ENCODE peak calls at places on chromosome 15, in five cellular contexts. One of them, this sample, is unnamed.

GRCh38 chr15:45372032-45372995 is 6.0 kb downstream of the GATM start:
- DNase-seq in H9: no peak
- DNase-seq in IMR-90: no peak
- DNase-seq in neuronal stem cell: no peak
- DNase-seq in H1: no peak
- DNase-seq in this sample: no peak

GRCh38 chr15:74227968-74228722 is 8.0 kb upstream of the CCDC33 start:
- DNase-seq in H9: no peak
- DNase-seq in IMR-90: no peak
- DNase-seq in neuronal stem cell: no peak
- DNase-seq in H1: no peak
- DNase-seq in this sample: no peak

GRCh38 chr15:38882226-38882625 is 317.6 kb upstream of the RASGRP1 start:
- DNase-seq in H9: no peak
- DNase-seq in IMR-90: no peak
- DNase-seq in neuronal stem cell: no peak
- DNase-seq in H1: no peak
- DNase-seq in this sample: no peak

GRCh38 chr15:81398910-81399551 is 25.0 kb upstream of the TMC3 start:
- DNase-seq in H9: no peak
- DNase-seq in IMR-90: peak; percentile 20
- DNase-seq in neuronal stem cell: no peak
- DNase-seq in H1: no peak
- DNase-seq in this sample: no peak

GRCh38 chr15:48273047-48273446 is 58.2 kb upstream of the DUT start:
- DNase-seq in H9: no peak
- DNase-seq in IMR-90: no peak
- DNase-seq in neuronal stem cell: no peak
- DNase-seq in H1: no peak
- DNase-seq in this sample: peak; percentile 30

GRCh38 chr15:55588818-55589122 is 625 bp upstream of the PYGO1 start:
- DNase-seq in H9: no peak
- DNase-seq in IMR-90: no peak
- DNase-seq in neuronal stem cell: no peak
- DNase-seq in H1: no peak
- DNase-seq in this sample: peak; percentile 39

GRCh38 chr15:73677146-73677607 is 7.0 kb upstream of the CD276 start:
- DNase-seq in H9: peak; percentile 77
- DNase-seq in IMR-90: peak; percentile 70
- DNase-seq in neuronal stem cell: peak; percentile 56
- DNase-seq in H1: no peak
- DNase-seq in this sample: peak; percentile 60

GRCh38 chr15:40493089-40493840 is 22.5 kb downstream of the CHST14 start:
- DNase-seq in H9: no peak
- DNase-seq in IMR-90: no peak
- DNase-seq in neuronal stem cell: no peak
- DNase-seq in H1: no peak
- DNase-seq in this sample: no peak

GRCh38 chr15:51163843-51164242 is 69.1 kb upstream of the TNFAIP8L3 start:
- DNase-seq in H9: peak; percentile 36
- DNase-seq in IMR-90: no peak
- DNase-seq in neuronal stem cell: no peak
- DNase-seq in H1: no peak
- DNase-seq in this sample: no peak

GRCh38 chr15:59668571-59668970 is 11.3 kb upstream of the GTF2A2 start:
- DNase-seq in H9: no peak
- DNase-seq in IMR-90: no peak
- DNase-seq in neuronal stem cell: no peak
- DNase-seq in H1: no peak
- DNase-seq in this sample: no peak

GRCh38 chr15:85318048-85318731 is 62.2 kb upstream of the AKAP13 start:
- DNase-seq in H9: no peak
- DNase-seq in IMR-90: peak; percentile 98
- DNase-seq in neuronal stem cell: no peak
- DNase-seq in H1: no peak
- DNase-seq in this sample: peak; percentile 27

GRCh38 chr15:100112061-100112420 is 229.7 kb downstream of the ADAMTS17 start:
- DNase-seq in H9: no peak
- DNase-seq in IMR-90: no peak
- DNase-seq in neuronal stem cell: no peak
- DNase-seq in H1: no peak
- DNase-seq in this sample: no peak

GRCh38 chr15:52228928-52229327 is 37.7 kb upstream of the GNB5 start:
- DNase-seq in H9: peak; percentile 81
- DNase-seq in IMR-90: no peak
- DNase-seq in neuronal stem cell: no peak
- DNase-seq in H1: peak; percentile 51
- DNase-seq in this sample: peak; percentile 97

GRCh38 chr15:33310481-33311311 is at the start of gene RYR3:
- DNase-seq in H9: peak; percentile 65
- DNase-seq in IMR-90: no peak
- DNase-seq in neuronal stem cell: peak; percentile 62
- DNase-seq in H1: no peak
- DNase-seq in this sample: no peak

GRCh38 chr15:41896566-41896965 is 2.7 kb upstream of the SPTBN5 start:
- DNase-seq in H9: no peak
- DNase-seq in IMR-90: no peak
- DNase-seq in neuronal stem cell: no peak
- DNase-seq in H1: no peak
- DNase-seq in this sample: no peak

GRCh38 chr15:25787381-25787780 is 75.7 kb downstream of the ATP10A start:
- DNase-seq in H9: no peak
- DNase-seq in IMR-90: peak; percentile 27
- DNase-seq in neuronal stem cell: no peak
- DNase-seq in H1: no peak
- DNase-seq in this sample: no peak

GRCh38 chr15:25786040-25786439 is 77.1 kb downstream of the ATP10A start:
- DNase-seq in H9: no peak
- DNase-seq in IMR-90: no peak
- DNase-seq in neuronal stem cell: no peak
- DNase-seq in H1: no peak
- DNase-seq in this sample: no peak

GRCh38 chr15:25784141-25784540 is 79.0 kb downstream of the ATP10A start:
- DNase-seq in H9: no peak
- DNase-seq in IMR-90: peak; percentile 25
- DNase-seq in neuronal stem cell: no peak
- DNase-seq in H1: no peak
- DNase-seq in this sample: no peak

GRCh38 chr15:25784876-25785642 is 78.1 kb downstream of the ATP10A start:
- DNase-seq in H9: no peak
- DNase-seq in IMR-90: peak; percentile 94
- DNase-seq in neuronal stem cell: no peak
- DNase-seq in H1: no peak
- DNase-seq in this sample: no peak

DNA sequence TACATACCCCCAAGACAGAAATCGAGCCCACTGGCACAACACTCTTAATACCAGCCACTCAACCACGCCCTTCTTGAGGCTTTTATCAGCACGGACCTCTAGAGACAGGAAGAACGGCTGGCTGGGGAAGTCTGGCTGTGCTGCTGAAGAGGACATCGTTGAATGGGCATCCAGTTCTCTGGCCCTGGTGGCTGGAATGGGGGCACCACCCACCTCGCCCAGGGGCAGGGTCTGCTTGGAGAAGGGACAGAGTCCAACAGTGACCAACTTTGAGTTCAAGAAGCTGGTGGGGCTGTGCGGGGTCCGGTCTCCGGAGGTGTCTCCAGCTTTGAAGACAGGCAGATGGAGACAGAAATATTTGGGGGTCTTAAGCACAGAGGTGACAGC is 77.5 kb downstream of the ATP10A start:
- DNase-seq in H9: no peak
- DNase-seq in IMR-90: no peak
- DNase-seq in neuronal stem cell: no peak
- DNase-seq in H1: no peak
- DNase-seq in this sample: no peak
- H3K9ac ChIP-seq in H9: no peak overlapping the region
- H3K9ac ChIP-seq in IMR-90: peak overlapping the region; percentile 16
- H3K9ac ChIP-seq in neuronal stem cell: no peak overlapping the region
- H3K9ac ChIP-seq in H1: no peak overlapping the region
- H3K9ac ChIP-seq in this sample: no peak overlapping the region

GRCh38 chr15:62163847-62164499 is 1.1 kb downstream of the C2CD4B start:
- DNase-seq in H9: peak; percentile 48
- DNase-seq in IMR-90: no peak
- DNase-seq in neuronal stem cell: peak; percentile 18
- DNase-seq in H1: no peak
- DNase-seq in this sample: no peak
- H3K18ac ChIP-seq in H9: no peak overlapping the region
- H3K18ac ChIP-seq in IMR-90: no peak overlapping the region
- H3K18ac ChIP-seq in neuronal stem cell: no peak overlapping the region
- H3K18ac ChIP-seq in H1: no peak overlapping the region
- H3K18ac ChIP-seq in this sample: no peak overlapping the region

DNA sequence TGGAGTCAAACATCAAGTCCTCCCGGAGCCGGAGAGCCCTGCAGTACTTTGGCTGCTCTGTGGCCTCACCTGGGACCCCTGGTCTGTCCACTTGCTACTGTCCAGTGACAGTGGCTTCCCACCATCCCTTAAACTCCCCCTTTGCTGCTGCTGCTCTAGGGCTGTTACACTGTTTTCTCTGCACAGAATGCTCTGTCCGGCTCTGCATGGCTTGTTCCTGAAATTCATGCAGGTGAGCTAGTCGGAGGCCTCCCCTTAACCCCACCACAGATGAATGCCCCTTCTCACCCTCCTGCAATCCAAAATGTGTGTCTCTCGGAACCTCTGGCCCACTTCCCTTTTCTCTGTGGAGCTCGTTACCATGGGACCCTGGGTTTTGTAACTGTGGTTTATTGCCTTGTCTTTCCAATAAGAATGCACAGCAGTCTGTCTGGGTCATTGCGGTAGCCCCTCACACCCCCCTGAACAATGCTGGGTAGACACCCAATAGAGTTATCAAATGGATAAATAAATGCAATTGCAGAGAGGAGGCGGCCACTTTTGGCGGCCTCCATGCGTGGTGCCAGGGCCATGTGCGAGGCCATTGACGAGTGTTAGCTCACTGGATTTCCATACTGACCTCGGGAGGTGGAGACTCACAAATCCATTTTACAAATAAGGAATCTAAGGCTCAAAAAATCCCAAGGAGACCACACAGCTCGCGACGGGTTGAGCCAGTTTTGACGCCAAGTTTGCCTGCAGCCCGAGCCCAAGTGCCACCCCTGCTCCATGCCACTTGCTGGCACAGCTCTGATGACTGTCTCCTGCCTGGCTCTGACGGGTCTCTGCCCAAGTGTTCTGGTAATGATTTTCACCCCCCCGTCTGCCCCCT is 48.5 kb downstream of the RGMA start:
- DNase-seq in H9: no peak
- DNase-seq in IMR-90: no peak
- DNase-seq in neuronal stem cell: no peak
- DNase-seq in H1: no peak
- DNase-seq in this sample: no peak
- H3K9me3 ChIP-seq in H9: no peaks in the 10 kb centered on the region
- H3K9me3 ChIP-seq in IMR-90: no peaks in the 10 kb centered on the region
- H3K9me3 ChIP-seq in neuronal stem cell: no peaks in the 10 kb centered on the region
- H3K9me3 ChIP-seq in H1: no peaks in the 10 kb centered on the region
- H3K9me3 ChIP-seq in this sample: peaks cover 12% of the 10 kb centered on the region

GRCh38 chr15:68479870-68480269 is 47.9 kb upstream of the ITGA11 start:
- DNase-seq in H9: no peak
- DNase-seq in IMR-90: peak; percentile 12
- DNase-seq in neuronal stem cell: no peak
- DNase-seq in H1: no peak
- DNase-seq in this sample: no peak
- H3K9ac ChIP-seq in H9: no peak overlapping the region
- H3K9ac ChIP-seq in IMR-90: no peak overlapping the region
- H3K9ac ChIP-seq in neuronal stem cell: no peak overlapping the region
- H3K9ac ChIP-seq in H1: no peak overlapping the region
- H3K9ac ChIP-seq in this sample: no peak overlapping the region